ENCODE peak calls at places on chromosomes 2 and 18, in six cellular contexts. C, U, J, E, K and P are unnamed samples.

GRCh38 chr2:132581917-132582316 is 88.1 kb downstream of the LYPD1 start:
- DNase-seq in C (no peak), U (peak), J (no peak), E (no peak), K (peak), P (no peak)

GRCh38 chr2:190431907-190432306 is 23.8 kb downstream of the MFSD6 start:
- DNase-seq in C (no peak), U (no peak), J (no peak), E (no peak), K (no peak), P (no peak)

GRCh38 chr18:2880473-2880872 is 33.7 kb downstream of the EMILIN2 start:
- DNase-seq in C (no peak), U (no peak), J (no peak), E (no peak), K (no peak), P (no peak)

GRCh38 chr2:48114256-48114655 is 208.0 kb upstream of the FBXO11 start:
- DNase-seq in C (no peak), U (peak), J (peak), E (no peak), K (no peak), P (no peak)

GRCh38 chr2:120514521-120514920 is 168.6 kb downstream of the INHBB start:
- DNase-seq in C (no peak), U (no peak), J (no peak), E (no peak), K (no peak), P (no peak)

GRCh38 chr18:78974115-78974740 is 5.4 kb upstream of the SALL3 start:
- DNase-seq in C (no peak), U (no peak), J (no peak), E (no peak), K (no peak), P (no peak)

GRCh38 chr2:64114063-64114911 is 29.9 kb downstream of the PELI1 start:
- DNase-seq in C (no peak), U (no peak), J (peak), E (no peak), K (no peak), P (no peak)

GRCh38 chr2:43438858-43439655 is 156.8 kb downstream of the THADA start:
- DNase-seq in C (no peak), U (no peak), J (peak), E (no peak), K (no peak), P (no peak)

GRCh38 chr18:46718501-46719341 is 38.1 kb downstream of the ST8SIA5 start:
- DNase-seq in C (no peak), U (no peak), J (no peak), E (no peak), K (no peak), P (no peak)

GRCh38 chr2:31083204-31083993 is 54.8 kb downstream of the GALNT14 start:
- DNase-seq in C (no peak), U (no peak), J (no peak), E (no peak), K (no peak), P (no peak)

GRCh38 chr2:128799736-128800135 is 481.1 kb upstream of the HS6ST1 start:
- DNase-seq in C (no peak), U (no peak), J (no peak), E (no peak), K (no peak), P (no peak)

GRCh38 chr2:9462872-9463697 is 11.3 kb upstream of the IAH1 start:
- DNase-seq in C (no peak), U (no peak), J (no peak), E (no peak), K (no peak), P (no peak)

GRCh38 chr2:42786561-42787345 is 5.6 kb downstream of the HAAO start:
- DNase-seq in C (peak), U (no peak), J (no peak), E (no peak), K (no peak), P (no peak)

GRCh38 chr18:63320690-63321265 is 1.2 kb upstream of the BCL2 start:
- DNase-seq in C (peak), U (peak), J (no peak), E (peak), K (peak), P (peak)

GRCh38 chr2:222753251-222753824 is 81.9 kb downstream of the MOGAT1 start:
- DNase-seq in C (peak), U (no peak), J (no peak), E (no peak), K (no peak), P (no peak)

GRCh38 chr2:54531558-54531957 is 75.4 kb downstream of the SPTBN1 start:
- DNase-seq in C (no peak), U (no peak), J (peak), E (no peak), K (no peak), P (no peak)

GRCh38 chr2:9707611-9708010 is 76.8 kb upstream of the YWHAQ start:
- DNase-seq in C (no peak), U (no peak), J (no peak), E (no peak), K (no peak), P (no peak)

GRCh38 chr2:173990970-173991819 is 26.0 kb upstream of the SP3 start:
- DNase-seq in C (peak), U (peak), J (no peak), E (no peak), K (peak), P (peak)

GRCh38 chr2:37827911-37828411 is 97.1 kb upstream of the RMDN2 start:
- DNase-seq in C (no peak), U (no peak), J (peak), E (no peak), K (no peak), P (no peak)

GRCh38 chr2:65055427-65056214 is 595 bp upstream of the CEP68 start:
- DNase-seq in C (no peak), U (no peak), J (no peak), E (peak), K (no peak), P (no peak)

GRCh38 chr18:55582325-55582724 is 5.7 kb downstream of the TCF4 start:
- DNase-seq in C (no peak), U (no peak), J (no peak), E (no peak), K (no peak), P (no peak)

GRCh38 chr18:23825496-23825895 is 136.2 kb downstream of the LAMA3 start:
- DNase-seq in C (no peak), U (no peak), J (no peak), E (no peak), K (no peak), P (no peak)

GRCh38 chr2:47771211-47771610 is 11.7 kb upstream of the MSH6 start:
- DNase-seq in C (no peak), U (no peak), J (peak), E (no peak), K (no peak), P (no peak)

GRCh38 chr2:153715218-153715617 is 156.5 kb upstream of the GALNT13 start:
- DNase-seq in C (no peak), U (no peak), J (no peak), E (no peak), K (no peak), P (no peak)

GRCh38 chr2:42854207-42854818 is 61.9 kb upstream of the HAAO start:
- DNase-seq in C (no peak), U (no peak), J (no peak), E (no peak), K (peak), P (no peak)

GRCh38 chr2:81195774-81196382 is 891.3 kb upstream of the LRRTM1 start:
- DNase-seq in C (no peak), U (no peak), J (no peak), E (no peak), K (no peak), P (no peak)

GRCh38 chr18:55489034-55489741 is 98.8 kb downstream of the TCF4 start:
- DNase-seq in C (no peak), U (no peak), J (no peak), E (no peak), K (no peak), P (no peak)

GRCh38 chr2:159891917-159892691 is 94.1 kb upstream of the CD302 start:
- DNase-seq in C (no peak), U (no peak), J (peak), E (no peak), K (no peak), P (no peak)

GRCh38 chr2:11680181-11680900 is 10.3 kb upstream of the NTSR2 start:
- DNase-seq in C (no peak), U (no peak), J (no peak), E (no peak), K (no peak), P (no peak)

GRCh38 chr2:99450199-99450598 is 39.6 kb downstream of the REV1 start:
- DNase-seq in C (no peak), U (no peak), J (no peak), E (no peak), K (no peak), P (no peak)

GRCh38 chr18:2980607-2980923 is 32.4 kb downstream of the LPIN2 start:
- DNase-seq in C (no peak), U (no peak), J (no peak), E (no peak), K (no peak), P (no peak)

GRCh38 chr2:145484443-145485086 is 964.6 kb upstream of the ZEB2 start:
- DNase-seq in C (no peak), U (no peak), J (peak), E (no peak), K (no peak), P (no peak)
- TF ChIP-seq CTCF in C (peak), U (no peak), J (no peak), E (no peak), K (no peak), P (no peak)

GRCh38 chr2:238573065-238573778 is 146.5 kb downstream of the ASB1 start:
- DNase-seq in C (peak), U (no peak), J (no peak), E (no peak), K (no peak), P (no peak)
- TF ChIP-seq CTCF in C (peak), U (peak), J (peak), E (peak), K (no peak), P (no peak)

GRCh38 chr2:236321430-236321829 is 57.2 kb upstream of the ASB18 start:
- DNase-seq in C (no peak), U (no peak), J (no peak), E (no peak), K (no peak), P (no peak)

GRCh38 chr2:236318401-236318800 is 54.2 kb upstream of the ASB18 start:
- DNase-seq in C (no peak), U (no peak), J (no peak), E (no peak), K (no peak), P (no peak)

GRCh38 chr2:236317938-236318396 is 53.8 kb upstream of the ASB18 start:
- DNase-seq in C (no peak), U (peak), J (no peak), E (no peak), K (no peak), P (no peak)

GRCh38 chr2:236319036-236319435 is 54.8 kb upstream of the ASB18 start:
- DNase-seq in C (no peak), U (no peak), J (no peak), E (no peak), K (no peak), P (no peak)
- TF ChIP-seq CTCF in C (no peak), U (no peak), J (no peak), E (no peak), K (no peak), P (no peak)

GRCh38 chr2:216687646-216688045 is 7.7 kb downstream of the IGFBP5 start:
- DNase-seq in C (no peak), U (no peak), J (no peak), E (no peak), K (no peak), P (no peak)
- TF ChIP-seq CTCF in C (peak), U (no peak), J (peak), E (peak), K (no peak), P (no peak)

GRCh38 chr18:6732952-6733351 is 3.4 kb downstream of the ARHGAP28 start:
- DNase-seq in C (no peak), U (no peak), J (no peak), E (no peak), K (no peak), P (no peak)
- TF ChIP-seq CTCF in C (no peak), U (no peak), J (no peak), E (no peak), K (no peak), P (no peak)

GRCh38 chr2:7363906-7364305 is 446.7 kb downstream of the RNF144A start:
- DNase-seq in C (no peak), U (no peak), J (no peak), E (no peak), K (no peak), P (no peak)
- TF ChIP-seq CTCF in C (peak), U (no peak), J (no peak), E (no peak), K (no peak), P (no peak)